ENCODE peak calls at places on chromosomes 7 and 10, in ten cellular contexts. H is thoracic aorta, L is psoas muscle, C is HL-60, W is fibroblast of lung, E is mammary epithelial cell, R is suprapubic skin, J is tibial nerve, T is adrenal gland, P is endothelial cell of umbilical vein. S is an unnamed sample.

GRCh38 chr10:86349474-86349873 is 17.1 kb downstream of the GRID1 start:
- DNase-seq in H (no peak), L (no peak), C (no peak), W (no peak), E (no peak), R (peak; percentile 13), J (no peak), T (no peak), P (peak; percentile 21), S (no peak)

GRCh38 chr7:142352543-142352942 is 94.7 kb upstream of the PRSS58 start:
- DNase-seq in H (no peak), L (no peak), C (no peak), W (no peak), E (no peak), R (no peak), J (no peak), T (no peak), P (no peak), S (no peak)

GRCh38 chr10:84291389-84291788 is 37.0 kb upstream of the CCSER2 start:
- DNase-seq in H (no peak), L (no peak), C (no peak), W (peak; percentile 70), E (peak; percentile 50), R (no peak), J (no peak), T (peak; percentile 23), P (peak; percentile 55), S (no peak)

GRCh38 chr10:22317771-22318565 is 1.8 kb downstream of the COMMD3 start:
- DNase-seq in H (no peak), L (no peak), C (no peak), W (no peak), E (no peak), R (no peak), J (no peak), T (no peak), P (no peak), S (no peak)

GRCh38 chr7:131143869-131144268 is 183.8 kb upstream of the MKLN1 start:
- DNase-seq in H (no peak), L (no peak), C (no peak), W (no peak), E (no peak), R (no peak), J (no peak), T (no peak), P (no peak), S (no peak)

GRCh38 chr7:42238709-42239395 is 1.8 kb upstream of the GLI3 start:
- DNase-seq in H (no peak), L (peak; percentile 26), C (no peak), W (peak; percentile 83), E (peak; percentile 72), R (peak; percentile 76), J (no peak), T (peak; percentile 40), P (peak; percentile 89), S (no peak)

GRCh38 chr7:19011212-19011611 is 106.2 kb downstream of the TWIST1 start:
- DNase-seq in H (no peak), L (no peak), C (no peak), W (no peak), E (no peak), R (no peak), J (no peak), T (no peak), P (no peak), S (no peak)

GRCh38 chr10:133162910-133163856 is 3.2 kb downstream of the KNDC1 start:
- DNase-seq in H (no peak), L (no peak), C (no peak), W (no peak), E (no peak), R (no peak), J (no peak), T (no peak), P (no peak), S (no peak)

DNA sequence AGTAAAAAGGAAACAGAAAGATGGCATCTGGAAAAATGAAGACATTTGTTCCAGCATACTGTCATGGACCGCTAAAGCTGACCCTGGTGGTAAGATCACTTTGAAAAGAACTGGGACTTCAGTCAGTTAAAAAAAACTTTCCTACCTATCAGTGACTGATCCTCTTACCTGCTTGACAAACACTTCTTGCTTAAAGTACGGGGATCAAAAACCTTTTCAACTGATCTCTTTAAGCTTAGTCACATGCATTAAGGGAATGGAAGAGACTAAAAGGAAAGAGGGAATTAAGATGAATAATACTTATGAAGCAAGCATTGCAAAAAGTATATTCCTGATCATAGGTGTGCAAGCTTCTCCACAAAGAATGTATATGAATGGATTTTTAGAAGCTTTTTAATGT is 42.1 kb downstream of the MTERF1 start:
- DNase-seq in H (no peak), L (no peak), C (no peak), W (no peak), E (no peak), R (no peak), J (no peak), T (no peak), P (no peak), S (no peak)
- H3K27ac ChIP-seq in H (no peak overlapping the region), L (no peak overlapping the region), C (no peak overlapping the region), W (no peak overlapping the region), E (no peak overlapping the region), R (no peak overlapping the region), J (no peak overlapping the region), T (no peak overlapping the region), P (no peak overlapping the region), S (no peak overlapping the region)

GRCh38 chr7:134435161-134435920 is 23.6 kb downstream of the AKR1B1 start:
- DNase-seq in H (no peak), L (no peak), C (no peak), W (no peak), E (peak; percentile 93), R (no peak), J (no peak), T (no peak), P (no peak), S (no peak)

GRCh38 chr7:134434701-134435100 is 24.2 kb downstream of the AKR1B1 start:
- DNase-seq in H (no peak), L (no peak), C (no peak), W (no peak), E (no peak), R (no peak), J (no peak), T (no peak), P (no peak), S (no peak)

GRCh38 chr7:134431805-134432204 is 27.1 kb downstream of the AKR1B1 start:
- DNase-seq in H (no peak), L (no peak), C (no peak), W (no peak), E (no peak), R (no peak), J (no peak), T (no peak), P (no peak), S (no peak)

GRCh38 chr7:134432296-134433152 is 26.4 kb downstream of the AKR1B1 start:
- DNase-seq in H (peak; percentile 57), L (peak; percentile 87), C (peak; percentile 77), W (peak; percentile 93), E (peak; percentile 91), R (peak; percentile 92), J (peak; percentile 69), T (peak; percentile 83), P (peak; percentile 93), S (peak; percentile 94)

GRCh38 chr7:134433430-134433829 is 25.5 kb downstream of the AKR1B1 start:
- DNase-seq in H (no peak), L (no peak), C (no peak), W (no peak), E (no peak), R (no peak), J (no peak), T (no peak), P (no peak), S (no peak)
- H3K4me3 ChIP-seq in H (no peak overlapping the region), L (no peak overlapping the region), C (no peak overlapping the region), W (no peak overlapping the region), E (no peak overlapping the region), R (no peak overlapping the region), J (no peak overlapping the region), T (no peak overlapping the region), P (no peak overlapping the region), S (no peak overlapping the region)

GRCh38 chr7:106450716-106451115 is 165.9 kb upstream of the NAMPT start:
- DNase-seq in H (no peak), L (no peak), C (no peak), W (no peak), E (peak; percentile 73), R (no peak), J (no peak), T (no peak), P (no peak), S (no peak)

GRCh38 chr7:106448346-106448991 is 163.7 kb upstream of the NAMPT start:
- DNase-seq in H (no peak), L (no peak), C (no peak), W (no peak), E (no peak), R (no peak), J (no peak), T (no peak), P (no peak), S (no peak)

GRCh38 chr7:106447318-106447847 is 162.6 kb upstream of the NAMPT start:
- DNase-seq in H (no peak), L (no peak), C (no peak), W (no peak), E (no peak), R (no peak), J (no peak), T (no peak), P (no peak), S (no peak)

GRCh38 chr7:106451171-106451570 is 166.4 kb upstream of the NAMPT start:
- DNase-seq in H (no peak), L (no peak), C (no peak), W (no peak), E (no peak), R (no peak), J (no peak), T (no peak), P (no peak), S (no peak)

GRCh38 chr7:106448992-106449859 is 164.4 kb upstream of the NAMPT start:
- DNase-seq in H (no peak), L (no peak), C (no peak), W (no peak), E (no peak), R (no peak), J (no peak), T (no peak), P (no peak), S (no peak)
- H3K27ac ChIP-seq in H (no peak overlapping the region), L (no peak overlapping the region), C (peak overlapping the region; percentile 11), W (no peak overlapping the region), E (no peak overlapping the region), R (no peak overlapping the region), J (no peak overlapping the region), T (no peak overlapping the region), P (no peak overlapping the region), S (no peak overlapping the region)

GRCh38 chr10:32381165-32381564 is 34.2 kb upstream of the EPC1 start:
- DNase-seq in H (no peak), L (no peak), C (no peak), W (no peak), E (no peak), R (no peak), J (no peak), T (no peak), P (no peak), S (no peak)

GRCh38 chr10:32388258-32389027 is 41.5 kb upstream of the EPC1 start:
- DNase-seq in H (no peak), L (no peak), C (no peak), W (no peak), E (no peak), R (no peak), J (no peak), T (no peak), P (peak; percentile 31), S (no peak)

GRCh38 chr10:32384185-32384584 is 37.2 kb upstream of the EPC1 start:
- DNase-seq in H (no peak), L (no peak), C (no peak), W (no peak), E (no peak), R (no peak), J (no peak), T (no peak), P (no peak), S (no peak)

DNA sequence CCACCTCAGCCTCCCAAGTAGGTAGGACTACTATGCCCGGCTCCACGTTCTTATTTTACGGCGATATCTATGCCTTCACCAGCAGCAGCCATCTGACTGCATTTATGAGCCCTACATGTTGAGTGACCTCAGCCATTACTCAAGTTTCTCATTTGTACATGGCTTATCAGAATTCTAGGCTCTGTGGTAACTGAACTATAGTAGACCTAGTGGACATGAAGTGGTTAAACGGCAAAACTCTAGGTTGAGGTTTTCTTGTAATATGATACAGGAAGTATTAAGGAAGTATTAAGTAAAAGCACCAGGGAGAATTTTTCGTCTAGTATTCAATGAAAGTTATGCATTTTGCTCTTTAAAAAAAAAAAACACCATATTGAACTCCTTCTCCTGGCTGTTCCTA is 39.7 kb upstream of the EPC1 start:
- DNase-seq in H (no peak), L (no peak), C (no peak), W (peak; percentile 48), E (no peak), R (no peak), J (no peak), T (no peak), P (no peak), S (no peak)
- H3K4me3 ChIP-seq in H (no peak overlapping the region), L (no peak overlapping the region), C (no peak overlapping the region), W (no peak overlapping the region), E (no peak overlapping the region), R (no peak overlapping the region), J (no peak overlapping the region), T (no peak overlapping the region), P (no peak overlapping the region), S (no peak overlapping the region)